ENCODE peak calls at places on chromosomes 11 and 22, in ten cellular contexts. U is cardiac fibroblast, K is H7, F is fibroblast of the aortic adventitia, C is hepatocyte, D is thoracic aorta, X is heart left ventricle, N is IMR-90, J is adipocyte, T is heart right ventricle. Y is an unnamed sample.
A peak's percentile ranks its signal among the peaks of the same experiment; 100 is the strongest.

GRCh38 chr11:43789700-43790443 is 90.8 kb upstream of the ALKBH3 start:
- DNase-seq in J (peak; percentile 74), F (peak; percentile 77), U (peak; percentile 51), T (no peak), K (no peak), X (no peak), C (no peak), D (no peak), N (peak; percentile 70), Y (no peak)

GRCh38 chr11:34997872-34998548 is 81.6 kb downstream of the PDHX start:
- DNase-seq in N (peak; percentile 58), D (no peak), X (no peak), T (no peak), F (peak; percentile 68), K (no peak), U (peak; percentile 61), J (peak; percentile 69), C (no peak), Y (no peak)

GRCh38 chr11:91299980-91300379 is 924.6 kb upstream of the FAT3 start:
- DNase-seq in N (peak; percentile 59), K (no peak), C (no peak), T (no peak), D (no peak), F (no peak), J (no peak), U (peak; percentile 4), X (no peak), Y (no peak)

GRCh38 chr11:1174441-1175370 is 17.0 kb downstream of the MUC5AC start:
- DNase-seq in F (no peak), X (peak; percentile 51), U (no peak), K (peak; percentile 43), N (no peak), D (no peak), C (no peak), J (no peak), T (no peak), Y (no peak)

GRCh38 chr11:280762-281485 is 2.7 kb downstream of the NLRP6 start:
- DNase-seq in U (no peak), N (no peak), J (no peak), D (no peak), C (no peak), F (no peak), K (peak; percentile 56), T (peak; percentile 3), X (peak; percentile 66), Y (peak; percentile 70)

GRCh38 chr11:17646451-17647145 is 72.8 kb upstream of the MYOD1 start:
- DNase-seq in C (no peak), F (no peak), D (no peak), N (no peak), X (no peak), J (no peak), K (peak; percentile 42), T (no peak), U (no peak), Y (no peak)

GRCh38 chr11:130161441-130161840 is 1.9 kb downstream of the ST14 start:
- DNase-seq in N (no peak), K (no peak), D (no peak), X (no peak), C (no peak), U (no peak), F (no peak), J (no peak), T (no peak), Y (no peak)

GRCh38 chr22:42913874-42914510 is 56.9 kb upstream of the ARFGAP3 start:
- DNase-seq in U (no peak), T (no peak), K (no peak), N (no peak), D (no peak), J (no peak), F (no peak), C (peak; percentile 68), X (no peak), Y (no peak)

GRCh38 chr11:129215506-129216245 is 23.6 kb upstream of the ARHGAP32 start:
- DNase-seq in J (no peak), C (no peak), X (no peak), K (no peak), U (no peak), F (no peak), N (no peak), D (no peak), T (no peak), Y (no peak)

GRCh38 chr22:50504245-50505211 is 3.0 kb downstream of the LMF2 start:
- DNase-seq in J (no peak), D (no peak), X (peak; percentile 57), N (no peak), F (no peak), U (no peak), T (no peak), C (peak; percentile 9), K (no peak), Y (peak; percentile 52)

GRCh38 chr22:42444060-42444904 is 12.1 kb upstream of the NFAM1 start:
- DNase-seq in C (peak; percentile 89), X (peak; percentile 88), K (peak; percentile 97), F (peak; percentile 95), J (peak; percentile 92), U (peak; percentile 96), D (peak; percentile 47), N (peak; percentile 87), T (peak; percentile 83), Y (peak; percentile 82)

GRCh38 chr22:28648792-28649191 is 30.8 kb downstream of the TTC28 start:
- DNase-seq in F (no peak), U (no peak), T (no peak), K (no peak), N (no peak), J (no peak), D (no peak), X (no peak), C (no peak), Y (no peak)

GRCh38 chr22:19656541-19657251 is 57.6 kb upstream of the SEPTIN5 start:
- DNase-seq in J (no peak), T (no peak), N (no peak), C (no peak), U (no peak), F (no peak), D (no peak), K (no peak), X (no peak), Y (no peak)

DNA sequence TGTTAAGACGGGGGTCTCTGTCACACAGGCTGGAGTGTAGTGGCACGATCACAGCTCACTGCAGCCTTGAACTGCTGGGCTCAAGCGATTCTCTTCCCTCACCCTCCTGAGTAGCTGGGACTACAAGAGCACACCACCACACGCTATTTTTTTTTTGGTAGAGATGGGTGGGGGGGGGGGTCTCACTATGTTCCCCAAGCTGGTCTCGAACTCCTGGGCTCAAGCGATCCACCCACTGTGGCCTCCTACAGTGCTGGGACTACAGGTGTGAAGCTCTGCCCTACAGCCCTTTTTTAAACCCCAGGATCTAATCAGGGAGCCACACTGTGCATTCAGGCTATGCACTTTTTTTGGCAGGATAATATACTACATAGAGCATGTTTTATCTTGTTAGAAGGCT is 1.4 kb upstream of the DHCR7 start:
- DNase-seq in J (no peak), K (no peak), T (no peak), C (no peak), D (no peak), F (no peak), X (no peak), U (no peak), N (no peak), Y (no peak)
- H3K4me3 ChIP-seq in J (peak overlapping the region; percentile 93), K (peak overlapping the region; percentile 88), T (no peak overlapping the region), C (peak overlapping the region; percentile 76), D (peak overlapping the region; percentile 85), F (peak overlapping the region; percentile 78), X (no peak overlapping the region), U (peak overlapping the region; percentile 92), N (peak overlapping the region; percentile 87), Y (peak overlapping the region; percentile 93)

DNA sequence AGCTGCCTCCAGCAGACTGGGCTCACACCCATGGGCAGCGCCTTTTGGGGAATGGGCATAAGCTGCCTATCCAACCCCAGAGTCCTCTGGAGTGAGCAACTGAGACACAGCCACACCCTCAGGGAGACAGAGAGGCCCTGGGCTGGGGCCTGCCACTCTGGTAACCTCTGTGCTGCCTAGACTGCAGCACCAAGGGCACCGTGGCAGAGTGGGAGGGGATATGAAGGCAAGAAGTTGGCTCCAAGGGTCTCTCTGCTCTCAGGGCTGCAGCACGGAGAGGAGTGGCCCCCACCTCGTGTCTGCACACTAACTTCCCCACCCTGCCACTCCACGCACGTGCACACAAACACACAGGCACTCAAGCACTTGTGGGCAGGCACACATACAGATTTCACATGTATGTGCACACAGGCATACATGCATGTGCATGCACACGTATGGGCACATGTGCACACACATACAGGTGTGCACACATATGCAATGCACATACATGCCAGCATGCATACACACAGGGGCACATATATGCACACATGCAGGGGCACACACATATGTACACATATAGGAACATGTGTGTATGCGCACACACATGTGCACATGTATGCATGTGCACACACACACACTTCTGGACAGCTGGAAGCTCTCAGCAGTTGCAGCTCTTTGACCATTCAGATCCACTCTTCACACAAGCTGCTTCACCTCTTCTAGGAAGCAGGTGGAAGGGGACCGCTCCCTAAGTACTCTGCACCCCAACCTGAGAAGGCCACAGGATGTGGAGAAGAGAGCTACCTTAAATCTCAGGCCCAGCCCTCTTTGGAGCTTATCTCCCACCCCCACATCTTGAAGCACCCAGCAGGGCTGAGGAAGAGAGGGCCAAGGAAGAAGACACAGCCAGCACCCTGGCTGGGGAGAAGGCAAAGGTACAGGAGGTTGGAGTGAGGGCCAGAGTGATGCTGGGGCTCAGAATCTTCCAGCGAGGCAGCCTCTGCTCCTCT is 4.3 kb downstream of the IGSF9B start:
- DNase-seq in F (no peak), J (no peak), X (no peak), T (no peak), C (no peak), N (no peak), U (no peak), K (no peak), D (no peak), Y (no peak)
- H3K4me3 ChIP-seq in F (no peak overlapping the region), J (peak overlapping the region; percentile 72), X (peak overlapping the region; percentile 49), T (peak overlapping the region; percentile 39), C (no peak overlapping the region), N (no peak overlapping the region), U (no peak overlapping the region), K (no peak overlapping the region), D (peak overlapping the region; percentile 70), Y (no peak overlapping the region)

GRCh38 chr11:20050551-20051333 is 109.5 kb downstream of the DBX1 start:
- DNase-seq in U (peak; percentile 25), X (no peak), C (no peak), D (no peak), N (no peak), J (peak; percentile 71), F (peak; percentile 60), T (no peak), K (no peak), Y (no peak)
- H3K4me3 ChIP-seq in U (no peak overlapping the region), X (no peak overlapping the region), C (no peak overlapping the region), D (no peak overlapping the region), N (no peak overlapping the region), J (no peak overlapping the region), F (no peak overlapping the region), T (no peak overlapping the region), K (no peak overlapping the region), Y (peak overlapping the region; percentile 14)

DNA sequence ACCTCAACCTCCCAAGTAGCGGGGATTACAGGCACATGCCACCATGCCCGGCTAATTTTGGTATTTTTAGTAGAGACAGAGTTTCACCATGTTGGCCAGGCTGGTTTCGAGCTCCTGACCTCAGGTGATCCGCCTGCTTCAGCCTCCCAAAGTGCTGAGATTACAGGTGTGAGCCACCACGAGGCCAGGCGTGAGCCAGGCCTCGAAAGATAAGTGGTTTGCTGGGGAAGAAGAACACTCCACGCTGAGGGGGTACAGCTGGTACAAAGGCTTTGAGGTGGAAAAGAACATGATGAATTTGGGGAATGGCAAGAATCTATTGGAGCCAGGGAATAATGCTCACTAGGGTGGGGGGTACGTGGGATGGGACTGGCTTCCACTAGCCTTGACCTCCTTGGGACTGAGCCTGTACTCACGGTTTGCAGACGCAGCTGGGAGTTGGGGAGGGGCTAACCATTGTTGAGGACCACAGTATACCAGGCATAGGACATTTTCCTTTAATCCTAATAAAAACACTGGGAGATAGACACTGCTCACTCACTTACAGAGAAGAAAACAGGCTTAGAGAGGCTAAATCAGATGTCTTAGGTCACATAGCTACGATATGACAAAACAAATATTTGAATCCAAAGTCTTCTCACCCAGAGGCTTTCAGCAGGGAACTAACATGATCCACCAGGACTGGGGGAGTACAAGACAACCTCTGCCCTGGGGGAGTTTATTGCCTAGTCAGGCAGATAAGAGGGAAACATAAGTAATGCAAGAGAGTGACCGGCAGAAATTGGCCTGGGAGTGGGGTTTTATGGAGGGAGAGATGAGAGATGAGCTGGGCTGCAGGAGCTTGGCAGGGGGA is 4.9 kb downstream of the SLCO2B1 start:
- DNase-seq in F (no peak), N (no peak), J (peak; percentile 5), D (no peak), U (peak; percentile 35), X (no peak), T (no peak), K (no peak), C (peak; percentile 81), Y (no peak)
- H3K4me3 ChIP-seq in F (no peak overlapping the region), N (no peak overlapping the region), J (no peak overlapping the region), D (no peak overlapping the region), U (no peak overlapping the region), X (no peak overlapping the region), T (no peak overlapping the region), K (no peak overlapping the region), C (no peak overlapping the region), Y (peak overlapping the region; percentile 23)